ENCODE peak calls at places on chromosome 14, in eight cellular contexts. C is heart right ventricle; R is T-helper 9 cell; M is H4; G is AG09309; P is activated T-helper 1 cell treated with Interleukin-2 at 50 U/mL for 16 hours; Z is NCI-H1694 treated with DMSO at 0.1 percent for 48 hours; I is activated CD4-positive, alpha-beta T cell treated with anti-CD3 and anti-CD28 coated beads, Interleukin-2, amount 50 U/mL, for 48 hours. T is an unnamed sample.

GRCh38 chr14:105397350-105397931 is 897 bp upstream of the TEX22 start:
- DNase-seq in C (peak), R (no peak), M (no peak), G (no peak), P (no peak), Z (no peak), I (no peak), T (no peak)

GRCh38 chr14:80621701-80622100 is 319.8 kb downstream of the CEP128 start:
- DNase-seq in C (no peak), R (no peak), M (peak), G (no peak), P (no peak), Z (peak), I (no peak), T (no peak)

GRCh38 chr14:70045715-70046535 is 142.8 kb downstream of the SLC8A3 start:
- DNase-seq in C (peak), R (no peak), M (peak), G (no peak), P (no peak), Z (peak), I (peak), T (no peak)

GRCh38 chr14:85527006-85527405 is 2.9 kb upstream of the FLRT2 start:
- DNase-seq in C (no peak), R (no peak), M (peak), G (no peak), P (no peak), Z (no peak), I (no peak), T (no peak)

GRCh38 chr14:73283592-73284379 is 46.5 kb downstream of the PAPLN start:
- DNase-seq in C (no peak), R (no peak), M (no peak), G (no peak), P (no peak), Z (peak), I (no peak), T (no peak)

GRCh38 chr14:71321556-71322315 is 414.5 kb downstream of the PCNX1 start:
- DNase-seq in C (no peak), R (no peak), M (peak), G (no peak), P (no peak), Z (peak), I (no peak), T (no peak)

GRCh38 chr14:100376751-100377171 is 53.6 kb downstream of the SLC25A47 start:
- DNase-seq in C (no peak), R (no peak), M (peak), G (no peak), P (no peak), Z (no peak), I (peak), T (no peak)

GRCh38 chr14:54890794-54891193 is 11.8 kb downstream of the GCH1 start:
- DNase-seq in C (no peak), R (no peak), M (no peak), G (no peak), P (no peak), Z (no peak), I (no peak), T (no peak)

GRCh38 chr14:74948228-74949175 is 6.9 kb downstream of the PGF start:
- DNase-seq in C (no peak), R (no peak), M (no peak), G (no peak), P (no peak), Z (no peak), I (no peak), T (no peak)

GRCh38 chr14:24435998-24436354 is 6.2 kb downstream of the KHNYN start:
- DNase-seq in C (no peak), R (no peak), M (no peak), G (no peak), P (no peak), Z (no peak), I (no peak), T (no peak)

GRCh38 chr14:99718031-99718810 is 34.1 kb downstream of the CYP46A1 start:
- DNase-seq in C (no peak), R (no peak), M (no peak), G (no peak), P (no peak), Z (no peak), I (no peak), T (no peak)

GRCh38 chr14:103022669-103023044 is 34.7 kb downstream of the CDC42BPB start:
- DNase-seq in C (no peak), R (no peak), M (no peak), G (no peak), P (no peak), Z (no peak), I (no peak), T (no peak)

GRCh38 chr14:56304456-56304855 is 186.2 kb downstream of the PELI2 start:
- DNase-seq in C (no peak), R (no peak), M (no peak), G (no peak), P (no peak), Z (no peak), I (no peak), T (no peak)

GRCh38 chr14:44287858-44288257 is 219.2 kb downstream of the FSCB start:
- DNase-seq in C (no peak), R (no peak), M (no peak), G (no peak), P (no peak), Z (no peak), I (no peak), T (no peak)

GRCh38 chr14:91892918-91893527 is 25.7 kb upstream of the TC2N start:
- DNase-seq in C (no peak), R (peak), M (no peak), G (no peak), P (no peak), Z (peak), I (no peak), T (no peak)

GRCh38 chr14:50064993-50065392 is 51.4 kb downstream of the VCPKMT start:
- DNase-seq in C (no peak), R (peak), M (peak), G (no peak), P (peak), Z (no peak), I (peak), T (peak)

GRCh38 chr14:97657609-97658008 is 860.4 kb downstream of the VRK1 start:
- DNase-seq in C (no peak), R (no peak), M (no peak), G (no peak), P (no peak), Z (no peak), I (no peak), T (no peak)

GRCh38 chr14:70814466-70814865 is 5.2 kb upstream of the MAP3K9 start:
- DNase-seq in C (no peak), R (no peak), M (no peak), G (no peak), P (no peak), Z (no peak), I (no peak), T (no peak)

GRCh38 chr14:77615231-77616132 is 955 bp downstream of the SPTLC2 start:
- DNase-seq in C (no peak), R (no peak), M (no peak), G (no peak), P (no peak), Z (peak), I (peak), T (no peak)

GRCh38 chr14:100593751-100594624 is 6.8 kb upstream of the BEGAIN start:
- DNase-seq in C (no peak), R (no peak), M (no peak), G (no peak), P (no peak), Z (no peak), I (no peak), T (no peak)

GRCh38 chr14:75995372-75996041 is 9.9 kb downstream of the IFT43 start:
- DNase-seq in C (peak), R (no peak), M (no peak), G (no peak), P (no peak), Z (no peak), I (no peak), T (no peak)

GRCh38 chr14:91324606-91324950 is 80.1 kb upstream of the GPR68 start:
- DNase-seq in C (no peak), R (no peak), M (no peak), G (no peak), P (no peak), Z (no peak), I (no peak), T (no peak)

GRCh38 chr14:50342211-50343080 is 30.3 kb downstream of the DMAC2L start:
- DNase-seq in C (peak), R (no peak), M (peak), G (peak), P (no peak), Z (peak), I (peak), T (peak)

GRCh38 chr14:94387051-94388026 is 1.1 kb downstream of the SERPINA1 start:
- DNase-seq in C (no peak), R (no peak), M (no peak), G (no peak), P (no peak), Z (no peak), I (no peak), T (no peak)

GRCh38 chr14:42222924-42223471 is 616.3 kb downstream of the LRFN5 start:
- DNase-seq in C (no peak), R (no peak), M (peak), G (peak), P (no peak), Z (peak), I (no peak), T (no peak)

GRCh38 chr14:89681086-89682018 is 264.3 kb upstream of the FOXN3 start:
- DNase-seq in C (no peak), R (no peak), M (no peak), G (no peak), P (no peak), Z (no peak), I (peak), T (peak)

GRCh38 chr14:80136358-80136757 is 74.9 kb downstream of the DIO2 start:
- DNase-seq in C (no peak), R (peak), M (peak), G (no peak), P (no peak), Z (no peak), I (no peak), T (peak)

GRCh38 chr14:99971929-99972747 is 93.1 kb upstream of the EVL start:
- DNase-seq in C (peak), R (no peak), M (no peak), G (no peak), P (peak), Z (peak), I (peak), T (no peak)

T was measured in naive thymus-derived CD4-positive, alpha-beta T cell.